ENCODE peak calls at places on chromosomes 3 and 15, in nine cellular contexts. V, Q, L, U, B, G, I, R and X are unnamed samples.

GRCh38 chr3:24726423-24726822 is 231.8 kb upstream of the THRB start:
- DNase-seq in V (no peak), L (no peak), U (no peak), R (no peak), I (no peak), B (no peak), G (no peak), Q (no peak), X (no peak)

GRCh38 chr15:87045741-87046140 is 966.1 kb downstream of the AGBL1 start:
- DNase-seq in Q (no peak), B (no peak), U (no peak), L (no peak), G (no peak), V (no peak), R (no peak), I (no peak), X (no peak)

GRCh38 chr3:151356791-151357460 is 27.6 kb upstream of the P2RY13 start:
- DNase-seq in U (no peak), B (no peak), G (no peak), R (no peak), V (no peak), Q (no peak), I (no peak), L (no peak), X (no peak)

GRCh38 chr3:126961191-126961790 is 21.6 kb upstream of the PLXNA1 start:
- DNase-seq in G (peak), B (no peak), U (no peak), Q (peak), V (peak), L (peak), R (peak), I (peak), X (peak)

GRCh38 chr3:169812124-169812843 is 386 bp upstream of the LRRIQ4 start:
- DNase-seq in R (peak), Q (peak), G (peak), V (peak), L (peak), U (peak), B (no peak), I (no peak), X (peak)

GRCh38 chr3:108124337-108125150 is 33.7 kb upstream of the CD47 start:
- DNase-seq in Q (no peak), B (no peak), L (peak), G (no peak), R (no peak), I (no peak), U (no peak), V (no peak), X (no peak)

GRCh38 chr15:82972990-82973389 is 13.0 kb upstream of the RAMAC start:
- DNase-seq in V (no peak), L (no peak), I (no peak), B (no peak), Q (no peak), R (no peak), G (no peak), U (no peak), X (no peak)

GRCh38 chr15:66912001-66912400 is 153.4 kb upstream of the SMAD3 start:
- DNase-seq in U (no peak), R (no peak), I (peak), G (no peak), Q (no peak), L (no peak), V (no peak), B (no peak), X (no peak)

GRCh38 chr15:44662478-44663409 is 718 bp downstream of the SPG11 start:
- DNase-seq in R (peak), B (peak), V (peak), I (peak), Q (peak), L (peak), G (peak), U (peak), X (peak)

GRCh38 chr15:85579957-85580694 is 199.7 kb downstream of the AKAP13 start:
- DNase-seq in U (peak), B (peak), G (peak), I (no peak), Q (peak), V (no peak), R (peak), L (peak), X (peak)

GRCh38 chr3:13168391-13168790 is 95.2 kb upstream of the IQSEC1 start:
- DNase-seq in G (no peak), V (peak), L (no peak), Q (no peak), B (no peak), I (no peak), R (peak), U (no peak), X (no peak)

GRCh38 chr3:187799942-187800637 is 54.8 kb upstream of the BCL6 start:
- DNase-seq in I (no peak), Q (no peak), V (no peak), G (no peak), U (no peak), L (no peak), B (no peak), R (no peak), X (no peak)

GRCh38 chr3:171878441-171879225 is 35.5 kb downstream of the TMEM212 start:
- DNase-seq in Q (no peak), V (no peak), U (no peak), L (no peak), G (no peak), I (no peak), B (no peak), R (no peak), X (no peak)
- H3K27ac ChIP-seq in Q (peak), V (no peak), U (no peak), L (no peak), G (no peak), I (no peak), B (peak), R (peak), X (no peak)

DNA sequence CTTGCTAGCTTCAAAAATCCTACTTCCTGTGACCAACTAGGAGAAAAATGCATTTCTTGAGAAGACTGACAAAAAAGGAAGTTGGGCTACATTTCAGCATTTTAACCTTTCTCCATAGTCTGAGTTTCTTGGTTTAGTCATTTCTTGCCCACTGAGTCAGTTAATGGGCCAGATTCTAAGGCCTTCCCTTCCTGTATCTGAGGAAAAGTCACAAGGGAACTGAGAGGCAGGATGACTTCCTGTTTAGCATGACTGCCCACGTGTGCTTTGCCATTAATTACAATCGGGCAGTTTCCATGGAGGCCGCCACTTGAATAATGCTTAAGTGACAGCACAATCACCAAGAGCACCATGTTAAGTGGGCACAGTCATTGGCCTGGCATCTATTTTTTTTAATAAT is 794.4 kb upstream of the LMCD1 start:
- DNase-seq in B (no peak), G (no peak), U (no peak), V (no peak), R (no peak), I (no peak), L (no peak), Q (no peak), X (no peak)
- TF ChIP-seq POLR2A in B (no peak), G (no peak), U (no peak), V (no peak), R (no peak), I (no peak), L (no peak), Q (no peak), X (no peak)

DNA sequence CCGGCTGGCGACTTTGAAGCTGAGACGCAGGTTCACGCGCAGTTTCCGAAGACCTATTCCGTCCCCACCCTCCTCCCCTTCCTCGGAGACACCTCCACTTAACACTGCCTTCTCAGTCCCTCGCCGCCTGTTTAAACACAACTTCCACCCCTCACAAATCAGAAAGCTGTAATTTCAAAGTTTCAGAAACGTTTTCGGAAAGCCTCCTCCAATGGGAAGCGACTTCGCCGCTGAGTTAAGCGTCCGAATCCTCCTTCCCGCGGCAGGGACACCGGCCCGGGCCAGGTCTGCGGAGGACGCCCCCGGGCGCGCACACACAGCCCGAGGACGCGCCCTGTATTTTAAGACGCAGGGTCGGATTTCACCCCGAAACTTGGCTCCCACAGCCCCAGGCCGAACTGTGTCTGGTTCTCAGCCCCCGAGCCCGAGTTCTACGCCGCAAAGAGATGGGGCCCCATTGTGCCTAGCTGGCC is 554 bp upstream of the LRRN1 start:
- DNase-seq in V (no peak), Q (peak), U (peak), I (no peak), R (no peak), B (no peak), L (peak), G (peak), X (peak)
- H3K4me3 ChIP-seq in V (peak), Q (peak), U (peak), I (peak), R (peak), B (peak), L (peak), G (peak), X (peak)

DNA sequence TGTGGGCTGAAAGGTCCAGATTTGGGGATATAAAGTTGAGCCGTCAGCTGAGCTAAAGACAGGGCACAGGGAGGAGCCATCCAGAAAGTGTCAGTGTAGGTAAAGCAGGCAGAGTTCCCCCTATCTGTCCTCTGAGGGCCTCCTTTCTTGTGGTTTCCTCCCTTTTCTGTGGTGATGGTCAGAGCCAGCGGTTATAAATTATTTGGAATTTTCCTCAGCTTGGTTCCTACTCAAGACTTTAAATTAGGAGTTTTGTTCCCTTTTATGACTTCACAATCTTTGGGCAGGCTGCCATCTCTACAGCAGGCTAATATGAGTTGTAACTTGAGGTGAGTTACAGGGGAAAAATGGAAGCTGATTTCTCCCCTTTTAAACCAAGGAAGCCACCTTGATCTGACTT is 55.2 kb downstream of the FLNB start:
- DNase-seq in G (peak), U (peak), B (no peak), L (peak), R (peak), Q (peak), I (no peak), V (no peak), X (peak)
- H3K27ac ChIP-seq in G (no peak), U (peak), B (peak), L (peak), R (peak), Q (peak), I (no peak), V (no peak), X (no peak)

DNA sequence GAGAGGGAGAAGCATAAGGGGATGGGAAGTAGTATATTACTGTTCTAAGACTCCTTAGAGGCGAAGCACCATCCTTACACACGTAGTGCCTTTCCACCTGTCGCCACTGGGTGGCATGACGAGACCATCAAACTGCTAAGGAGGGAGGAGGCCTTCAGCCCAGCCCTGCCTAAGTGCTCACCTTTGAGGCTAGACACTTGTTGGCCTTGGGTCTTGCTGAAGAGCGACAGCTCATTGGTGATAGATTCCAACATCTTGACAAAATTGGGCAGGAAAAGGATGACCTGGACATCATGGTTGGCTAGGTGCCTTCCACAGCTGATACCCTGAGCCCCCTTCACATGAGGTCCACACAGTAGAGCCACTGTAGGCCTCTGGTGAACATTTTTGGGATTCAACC is 19.6 kb downstream of the CLK3 start:
- DNase-seq in G (peak), Q (peak), U (peak), V (no peak), R (no peak), B (peak), I (no peak), L (peak), X (peak)
- TF ChIP-seq POLR2A in G (no peak), Q (no peak), U (no peak), V (no peak), R (no peak), B (no peak), I (no peak), L (no peak), X (no peak)

GRCh38 chr3:123070471-123070870 is 3.6 kb downstream of the PDIA5 start:
- DNase-seq in G (no peak), U (no peak), L (no peak), R (no peak), B (no peak), V (no peak), Q (no peak), I (no peak), X (peak)

GRCh38 chr3:123068227-123069020 is 1.6 kb downstream of the PDIA5 start:
- DNase-seq in Q (no peak), V (no peak), G (no peak), B (peak), R (no peak), U (peak), L (no peak), I (no peak), X (peak)

GRCh38 chr3:123067689-123068226 is 933 bp downstream of the PDIA5 start:
- DNase-seq in I (no peak), G (no peak), L (no peak), U (no peak), Q (no peak), R (no peak), V (no peak), B (peak), X (peak)

GRCh38 chr3:123066896-123067688 is at the start of gene PDIA5:
- DNase-seq in G (peak), R (peak), B (peak), Q (peak), V (peak), I (peak), U (peak), L (peak), X (peak)

DNA sequence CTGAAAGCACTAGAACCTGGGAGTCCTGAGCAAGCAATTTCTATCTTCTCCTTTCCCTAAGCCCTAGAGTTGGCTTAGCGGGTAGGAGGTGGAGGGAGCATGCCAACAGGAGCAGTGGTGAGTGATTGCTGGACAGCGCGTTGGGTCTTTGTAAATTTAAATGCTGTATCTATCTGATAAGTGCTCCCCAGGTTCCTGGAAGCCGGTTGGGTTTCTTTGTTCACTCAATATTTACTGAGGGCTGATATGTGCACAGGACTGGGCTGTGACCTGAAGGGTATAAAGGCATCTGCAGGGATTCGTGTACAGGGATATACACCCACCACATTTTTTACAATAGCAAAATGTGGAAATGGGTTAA is 2.2 kb downstream of the PDIA5 start:
- DNase-seq in G (peak), B (no peak), L (no peak), I (no peak), Q (no peak), R (no peak), V (no peak), U (peak), X (no peak)
- H3K4me3 ChIP-seq in G (no peak), B (peak), L (peak), I (peak), Q (no peak), R (no peak), V (no peak), U (peak), X (peak)